ENCODE peak calls at places on chromosome 12, in six cellular contexts. J is upper lobe of left lung, X is Caco-2, Q is GM23248, K is mesenchymal stem cell, P is tibial artery. L is an unnamed sample. For H3K4me1, the result is how much of the 10 kb centered on the place peaks cover.

GRCh38 chr12:77835982-77836381 is 5.3 kb downstream of the NAV3 start:
- DNase-seq in J (no peak), X (no peak), Q (no peak), K (no peak), P (no peak), L (peak)

GRCh38 chr12:5510251-5510805 is 78.4 kb downstream of the NTF3 start:
- DNase-seq in J (no peak), X (no peak), Q (no peak), K (no peak), P (no peak), L (no peak)

GRCh38 chr12:8080131-8080530 is 1.9 kb upstream of the NECAP1 start:
- DNase-seq in J (no peak), X (no peak), Q (no peak), K (no peak), P (no peak), L (no peak)

GRCh38 chr12:131167334-131167733 is 213.6 kb downstream of the ADGRD1 start:
- DNase-seq in J (no peak), X (no peak), Q (peak), K (no peak), P (no peak), L (no peak)

GRCh38 chr12:7289743-7290142 is 14.1 kb upstream of the ACSM4 start:
- DNase-seq in J (no peak), X (no peak), Q (no peak), K (no peak), P (no peak), L (no peak)

GRCh38 chr12:118334939-118335567 is 37.7 kb downstream of the TAOK3 start:
- DNase-seq in J (no peak), X (no peak), Q (no peak), K (peak), P (no peak), L (peak)

GRCh38 chr12:84585996-84586395 is 326.6 kb downstream of the SLC6A15 start:
- DNase-seq in J (no peak), X (no peak), Q (peak), K (no peak), P (no peak), L (peak)

GRCh38 chr12:107704056-107704455 is 18.5 kb downstream of the PWP1 start:
- DNase-seq in J (no peak), X (no peak), Q (no peak), K (no peak), P (no peak), L (peak)

GRCh38 chr12:46260153-46260912 is 8.5 kb downstream of the SLC38A1 start:
- DNase-seq in J (no peak), X (peak), Q (peak), K (peak), P (no peak), L (peak)

GRCh38 chr12:107503129-107503850 is 182.3 kb upstream of the PWP1 start:
- DNase-seq in J (no peak), X (no peak), Q (no peak), K (no peak), P (no peak), L (no peak)

GRCh38 chr12:117447665-117448366 is 86.4 kb upstream of the NOS1 start:
- DNase-seq in J (no peak), X (no peak), Q (no peak), K (no peak), P (no peak), L (no peak)

GRCh38 chr12:89733579-89734201 is 25.1 kb upstream of the ATP2B1 start:
- DNase-seq in J (no peak), X (no peak), Q (peak), K (peak), P (no peak), L (peak)

GRCh38 chr12:62581288-62582064 is 114.8 kb downstream of the MON2 start:
- DNase-seq in J (no peak), X (peak), Q (peak), K (peak), P (no peak), L (peak)

GRCh38 chr12:65899289-65899688 is 75.0 kb downstream of the HMGA2 start:
- DNase-seq in J (no peak), X (no peak), Q (no peak), K (no peak), P (no peak), L (no peak)

GRCh38 chr12:124388679-124389536 is 94.0 kb downstream of the RFLNA start:
- DNase-seq in J (peak), X (no peak), Q (peak), K (peak), P (peak), L (peak)
- H3K4me1 ChIP-seq in J (half or more), X (under half), Q (half or more), K (half or more), P (half or more), L (half or more)

GRCh38 chr12:88578274-88578673 is 2.0 kb downstream of the KITLG start:
- DNase-seq in J (no peak), X (peak), Q (peak), K (no peak), P (no peak), L (peak)

GRCh38 chr12:88575361-88575959 is 4.8 kb downstream of the KITLG start:
- DNase-seq in J (no peak), X (no peak), Q (no peak), K (no peak), P (no peak), L (no peak)

GRCh38 chr12:88578821-88579518 is 1.3 kb downstream of the KITLG start:
- DNase-seq in J (no peak), X (peak), Q (peak), K (peak), P (no peak), L (no peak)

GRCh38 chr12:88579572-88579940 is 715 bp downstream of the KITLG start:
- DNase-seq in J (peak), X (peak), Q (peak), K (peak), P (peak), L (no peak)

DNA sequence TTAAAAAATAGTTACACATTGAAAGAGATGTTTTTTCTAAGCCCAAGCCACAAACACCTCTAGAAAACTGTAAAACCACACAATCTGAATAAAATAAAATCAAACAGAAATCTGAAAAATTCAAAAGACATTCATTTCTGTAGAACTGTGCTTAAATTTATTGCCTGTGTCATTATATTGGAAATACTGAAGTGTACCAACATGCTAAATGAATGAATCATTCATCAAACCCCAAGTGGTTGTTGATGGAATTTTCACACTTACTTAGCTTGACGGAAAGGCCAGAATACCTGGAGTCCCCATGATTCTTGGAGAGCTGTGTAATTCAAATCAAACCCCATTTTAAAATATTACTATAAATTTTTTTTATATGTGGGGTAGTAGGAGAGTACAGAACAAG is 2.7 kb downstream of the KITLG start:
- DNase-seq in J (no peak), X (peak), Q (peak), K (peak), P (no peak), L (peak)
- H3K4me1 ChIP-seq in J (under half), X (under half), Q (under half), K (under half), P (under half), L (under half)

GRCh38 chr12:113056631-113057488 is at the start of gene DTX1:
- DNase-seq in J (peak), X (no peak), Q (peak), K (no peak), P (no peak), L (no peak)

GRCh38 chr12:113059071-113059595 is 2.6 kb downstream of the DTX1 start:
- DNase-seq in J (no peak), X (no peak), Q (no peak), K (no peak), P (no peak), L (no peak)

GRCh38 chr12:113060336-113060960 is 3.9 kb downstream of the DTX1 start:
- DNase-seq in J (no peak), X (no peak), Q (no peak), K (no peak), P (no peak), L (no peak)

GRCh38 chr12:113057565-113058485 is 1.3 kb downstream of the DTX1 start:
- DNase-seq in J (peak), X (no peak), Q (no peak), K (no peak), P (no peak), L (no peak)

DNA sequence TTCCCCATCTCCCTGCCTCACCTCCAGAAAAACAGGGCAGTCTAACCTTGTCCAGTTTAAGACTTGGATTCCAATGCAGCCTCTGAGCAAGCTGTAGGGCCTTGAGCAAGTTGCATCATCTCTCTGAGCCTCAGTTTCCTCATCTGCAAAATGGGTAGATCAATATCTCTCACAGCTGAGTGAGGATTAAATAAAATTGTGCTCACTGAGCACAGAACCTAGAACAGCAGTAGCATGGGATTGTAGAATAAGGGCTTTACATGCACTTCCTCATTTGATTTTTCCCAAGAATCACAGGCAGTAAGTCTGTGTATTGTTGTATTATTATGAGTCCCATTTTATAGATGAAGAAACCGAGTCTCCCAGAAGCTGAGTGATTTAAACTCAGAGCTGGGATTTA is 2.0 kb downstream of the DTX1 start:
- DNase-seq in J (no peak), X (no peak), Q (no peak), K (no peak), P (no peak), L (no peak)
- H3K4me1 ChIP-seq in J (under half), X (under half), Q (under half), K (under half), P (under half), L (under half)

GRCh38 chr12:120939954-120940353 is 35.8 kb upstream of the SPPL3 start:
- DNase-seq in J (no peak), X (no peak), Q (no peak), K (no peak), P (no peak), L (no peak)

GRCh38 chr12:120941846-120942405 is 36.4 kb upstream of the HNF1A start:
- DNase-seq in J (no peak), X (no peak), Q (no peak), K (no peak), P (no peak), L (no peak)

GRCh38 chr12:120941412-120941811 is 36.9 kb upstream of the HNF1A start:
- DNase-seq in J (no peak), X (no peak), Q (no peak), K (no peak), P (no peak), L (no peak)

GRCh38 chr12:120939523-120939922 is 35.4 kb upstream of the SPPL3 start:
- DNase-seq in J (no peak), X (no peak), Q (no peak), K (no peak), P (peak), L (no peak)

DNA sequence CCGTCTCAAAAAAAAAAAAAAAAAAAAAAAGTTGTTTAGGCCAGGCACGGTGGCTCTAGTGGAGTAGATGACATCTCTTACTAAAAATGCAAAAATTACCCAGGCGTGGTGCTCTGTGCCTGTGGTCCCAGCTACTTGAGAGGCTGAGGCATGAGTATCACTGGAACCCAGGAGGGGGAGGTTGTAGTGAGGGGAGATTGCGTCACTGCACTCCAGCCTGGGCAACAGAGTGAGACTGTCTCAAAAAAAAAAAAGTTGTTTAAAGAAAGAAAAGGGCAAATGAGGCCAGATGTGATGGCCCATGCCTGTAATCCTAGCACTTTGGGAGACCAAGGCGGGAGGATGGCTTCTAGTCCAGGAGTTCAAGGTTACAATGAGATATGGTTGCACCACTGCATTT is 36.6 kb upstream of the SPPL3 start:
- DNase-seq in J (no peak), X (no peak), Q (peak), K (peak), P (no peak), L (peak)
- H3K4me1 ChIP-seq in J (under half), X (under half), Q (under half), K (under half), P (under half), L (under half)

L was measured in astrocyte.